ENCODE peak calls at places on chromosomes 3 and 15, in ten cellular contexts. One of them, this sample, is unnamed.

GRCh38 chr15:37819191-37819590 is 115.2 kb upstream of the TMCO5A start:
- DNase-seq in GM12865: no peak
- DNase-seq in foreskin keratinocyte: peak
- DNase-seq in WERI-Rb-1: no peak
- DNase-seq in pancreas: no peak
- DNase-seq in sigmoid colon: no peak
- DNase-seq in MCF 10A: no peak
- DNase-seq in progenitor cell of endocrine pancreas: no peak
- DNase-seq in left ventricle myocardium inferior: no peak
- DNase-seq in WTC11: no peak
- DNase-seq in this sample: no peak

GRCh38 chr3:48418140-48418539 is 11.7 kb downstream of the PLXNB1 start:
- DNase-seq in pancreas: no peak
- DNase-seq in GM12865: no peak
- DNase-seq in WTC11: no peak
- DNase-seq in WERI-Rb-1: no peak
- DNase-seq in progenitor cell of endocrine pancreas: no peak
- DNase-seq in MCF 10A: no peak
- DNase-seq in left ventricle myocardium inferior: no peak
- DNase-seq in foreskin keratinocyte: no peak
- DNase-seq in sigmoid colon: no peak
- DNase-seq in this sample: no peak

GRCh38 chr3:118688396-118688884 is 346.2 kb downstream of the IGSF11 start:
- DNase-seq in MCF 10A: peak
- DNase-seq in WERI-Rb-1: no peak
- DNase-seq in foreskin keratinocyte: peak
- DNase-seq in pancreas: no peak
- DNase-seq in GM12865: no peak
- DNase-seq in WTC11: no peak
- DNase-seq in progenitor cell of endocrine pancreas: no peak
- DNase-seq in left ventricle myocardium inferior: no peak
- DNase-seq in sigmoid colon: no peak
- DNase-seq in this sample: no peak

GRCh38 chr3:126537730-126538281 is 13.9 kb downstream of the CHST13 start:
- DNase-seq in foreskin keratinocyte: no peak
- DNase-seq in MCF 10A: no peak
- DNase-seq in GM12865: no peak
- DNase-seq in progenitor cell of endocrine pancreas: no peak
- DNase-seq in WTC11: peak
- DNase-seq in WERI-Rb-1: peak
- DNase-seq in left ventricle myocardium inferior: no peak
- DNase-seq in pancreas: no peak
- DNase-seq in sigmoid colon: peak
- DNase-seq in this sample: no peak

GRCh38 chr3:20462226-20462625 is 276.2 kb upstream of the SGO1 start:
- DNase-seq in WERI-Rb-1: no peak
- DNase-seq in left ventricle myocardium inferior: no peak
- DNase-seq in sigmoid colon: no peak
- DNase-seq in progenitor cell of endocrine pancreas: no peak
- DNase-seq in MCF 10A: no peak
- DNase-seq in GM12865: no peak
- DNase-seq in pancreas: no peak
- DNase-seq in foreskin keratinocyte: no peak
- DNase-seq in WTC11: no peak
- DNase-seq in this sample: no peak

GRCh38 chr15:41879321-41879845 is 14.5 kb downstream of the SPTBN5 start:
- DNase-seq in WERI-Rb-1: no peak
- DNase-seq in sigmoid colon: no peak
- DNase-seq in GM12865: no peak
- DNase-seq in foreskin keratinocyte: no peak
- DNase-seq in progenitor cell of endocrine pancreas: no peak
- DNase-seq in MCF 10A: no peak
- DNase-seq in pancreas: peak
- DNase-seq in WTC11: no peak
- DNase-seq in left ventricle myocardium inferior: no peak
- DNase-seq in this sample: no peak

GRCh38 chr15:63514533-63514943 is 10.1 kb downstream of the USP3 start:
- DNase-seq in WERI-Rb-1: no peak
- DNase-seq in MCF 10A: peak
- DNase-seq in progenitor cell of endocrine pancreas: no peak
- DNase-seq in pancreas: no peak
- DNase-seq in left ventricle myocardium inferior: no peak
- DNase-seq in foreskin keratinocyte: peak
- DNase-seq in WTC11: no peak
- DNase-seq in sigmoid colon: no peak
- DNase-seq in GM12865: no peak
- DNase-seq in this sample: no peak

GRCh38 chr15:70219256-70219919 is 121.7 kb upstream of the TLE3 start:
- DNase-seq in WERI-Rb-1: peak
- DNase-seq in WTC11: no peak
- DNase-seq in left ventricle myocardium inferior: no peak
- DNase-seq in GM12865: no peak
- DNase-seq in pancreas: no peak
- DNase-seq in sigmoid colon: no peak
- DNase-seq in MCF 10A: no peak
- DNase-seq in progenitor cell of endocrine pancreas: no peak
- DNase-seq in foreskin keratinocyte: no peak
- DNase-seq in this sample: no peak

GRCh38 chr15:49644364-49644794 is 23.5 kb downstream of the DTWD1 start:
- DNase-seq in WERI-Rb-1: no peak
- DNase-seq in sigmoid colon: no peak
- DNase-seq in MCF 10A: no peak
- DNase-seq in progenitor cell of endocrine pancreas: no peak
- DNase-seq in foreskin keratinocyte: no peak
- DNase-seq in pancreas: no peak
- DNase-seq in WTC11: no peak
- DNase-seq in GM12865: no peak
- DNase-seq in left ventricle myocardium inferior: no peak
- DNase-seq in this sample: no peak

GRCh38 chr3:113287818-113288648 is 76.7 kb downstream of the BOC start:
- DNase-seq in progenitor cell of endocrine pancreas: peak
- DNase-seq in foreskin keratinocyte: peak
- DNase-seq in WERI-Rb-1: peak
- DNase-seq in WTC11: peak
- DNase-seq in left ventricle myocardium inferior: no peak
- DNase-seq in GM12865: peak
- DNase-seq in MCF 10A: peak
- DNase-seq in sigmoid colon: peak
- DNase-seq in pancreas: no peak
- DNase-seq in this sample: no peak

GRCh38 chr15:92316586-92317295 is 76.9 kb upstream of the ST8SIA2 start:
- DNase-seq in left ventricle myocardium inferior: no peak
- DNase-seq in sigmoid colon: no peak
- DNase-seq in WTC11: no peak
- DNase-seq in foreskin keratinocyte: no peak
- DNase-seq in GM12865: no peak
- DNase-seq in progenitor cell of endocrine pancreas: no peak
- DNase-seq in MCF 10A: no peak
- DNase-seq in pancreas: no peak
- DNase-seq in WERI-Rb-1: peak
- DNase-seq in this sample: no peak

GRCh38 chr15:70783610-70784021 is 20.3 kb upstream of the UACA start:
- DNase-seq in sigmoid colon: no peak
- DNase-seq in foreskin keratinocyte: peak
- DNase-seq in pancreas: no peak
- DNase-seq in progenitor cell of endocrine pancreas: no peak
- DNase-seq in left ventricle myocardium inferior: no peak
- DNase-seq in MCF 10A: peak
- DNase-seq in WERI-Rb-1: peak
- DNase-seq in WTC11: no peak
- DNase-seq in GM12865: no peak
- DNase-seq in this sample: no peak

GRCh38 chr3:85605066-85605465 is 646.3 kb downstream of the CADM2 start:
- DNase-seq in MCF 10A: no peak
- DNase-seq in WTC11: no peak
- DNase-seq in WERI-Rb-1: no peak
- DNase-seq in pancreas: no peak
- DNase-seq in foreskin keratinocyte: no peak
- DNase-seq in sigmoid colon: no peak
- DNase-seq in progenitor cell of endocrine pancreas: no peak
- DNase-seq in left ventricle myocardium inferior: no peak
- DNase-seq in GM12865: no peak
- DNase-seq in this sample: no peak

GRCh38 chr3:13260259-13261103 is 159.6 kb downstream of the NUP210 start:
- DNase-seq in pancreas: no peak
- DNase-seq in WERI-Rb-1: no peak
- DNase-seq in foreskin keratinocyte: no peak
- DNase-seq in WTC11: no peak
- DNase-seq in sigmoid colon: no peak
- DNase-seq in progenitor cell of endocrine pancreas: no peak
- DNase-seq in left ventricle myocardium inferior: no peak
- DNase-seq in MCF 10A: no peak
- DNase-seq in GM12865: no peak
- DNase-seq in this sample: no peak
- TF ChIP-seq CTCF in pancreas: no peak
- TF ChIP-seq CTCF in WERI-Rb-1: peak
- TF ChIP-seq CTCF in foreskin keratinocyte: peak
- TF ChIP-seq CTCF in WTC11: no peak
- TF ChIP-seq CTCF in sigmoid colon: no peak
- TF ChIP-seq CTCF in progenitor cell of endocrine pancreas: no peak
- TF ChIP-seq CTCF in left ventricle myocardium inferior: no peak
- TF ChIP-seq CTCF in MCF 10A: peak
- TF ChIP-seq CTCF in GM12865: no peak
- TF ChIP-seq CTCF in this sample: no peak

GRCh38 chr3:148625991-148626390 is 71.7 kb upstream of the AGTR1 start:
- DNase-seq in pancreas: no peak
- DNase-seq in sigmoid colon: no peak
- DNase-seq in foreskin keratinocyte: no peak
- DNase-seq in WTC11: no peak
- DNase-seq in WERI-Rb-1: no peak
- DNase-seq in left ventricle myocardium inferior: no peak
- DNase-seq in progenitor cell of endocrine pancreas: no peak
- DNase-seq in GM12865: no peak
- DNase-seq in MCF 10A: no peak
- DNase-seq in this sample: no peak

GRCh38 chr3:148629006-148629405 is 68.7 kb upstream of the AGTR1 start:
- DNase-seq in pancreas: no peak
- DNase-seq in WERI-Rb-1: no peak
- DNase-seq in MCF 10A: no peak
- DNase-seq in sigmoid colon: no peak
- DNase-seq in left ventricle myocardium inferior: no peak
- DNase-seq in progenitor cell of endocrine pancreas: no peak
- DNase-seq in WTC11: no peak
- DNase-seq in foreskin keratinocyte: no peak
- DNase-seq in GM12865: no peak
- DNase-seq in this sample: no peak

GRCh38 chr3:148631124-148631903 is 66.4 kb upstream of the AGTR1 start:
- DNase-seq in WTC11: peak
- DNase-seq in left ventricle myocardium inferior: no peak
- DNase-seq in WERI-Rb-1: peak
- DNase-seq in sigmoid colon: no peak
- DNase-seq in foreskin keratinocyte: no peak
- DNase-seq in progenitor cell of endocrine pancreas: no peak
- DNase-seq in pancreas: no peak
- DNase-seq in MCF 10A: no peak
- DNase-seq in GM12865: no peak
- DNase-seq in this sample: no peak
- TF ChIP-seq CTCF in WTC11: peak
- TF ChIP-seq CTCF in left ventricle myocardium inferior: peak
- TF ChIP-seq CTCF in WERI-Rb-1: peak
- TF ChIP-seq CTCF in sigmoid colon: peak
- TF ChIP-seq CTCF in foreskin keratinocyte: no peak
- TF ChIP-seq CTCF in progenitor cell of endocrine pancreas: peak
- TF ChIP-seq CTCF in pancreas: no peak
- TF ChIP-seq CTCF in MCF 10A: no peak
- TF ChIP-seq CTCF in GM12865: no peak
- TF ChIP-seq CTCF in this sample: peak

DNA sequence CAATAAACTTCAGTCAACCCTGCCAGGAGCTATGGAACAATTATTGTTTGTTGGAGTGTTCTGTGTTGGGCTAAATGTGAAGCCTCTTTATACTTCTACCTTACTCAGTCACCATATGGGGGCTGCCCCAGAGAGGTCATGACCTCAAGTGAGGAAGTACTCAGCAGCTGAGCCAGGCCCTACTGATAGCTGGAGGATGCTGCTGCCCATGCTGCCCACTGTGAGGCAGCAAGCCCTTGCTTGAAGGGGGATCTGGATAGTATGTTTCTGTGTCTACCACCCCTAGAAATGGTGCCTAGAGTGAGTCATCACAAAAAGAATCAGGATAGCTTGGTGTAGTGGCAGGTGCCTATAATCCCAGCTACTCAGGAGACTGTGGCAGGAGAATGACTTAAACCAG is 4.5 kb upstream of the RPL24 start:
- DNase-seq in progenitor cell of endocrine pancreas: no peak
- DNase-seq in sigmoid colon: no peak
- DNase-seq in GM12865: peak
- DNase-seq in WTC11: no peak
- DNase-seq in WERI-Rb-1: no peak
- DNase-seq in foreskin keratinocyte: no peak
- DNase-seq in left ventricle myocardium inferior: no peak
- DNase-seq in pancreas: no peak
- DNase-seq in MCF 10A: no peak
- DNase-seq in this sample: no peak
- TF ChIP-seq CTCF in progenitor cell of endocrine pancreas: no peak
- TF ChIP-seq CTCF in sigmoid colon: no peak
- TF ChIP-seq CTCF in GM12865: no peak
- TF ChIP-seq CTCF in WTC11: no peak
- TF ChIP-seq CTCF in WERI-Rb-1: peak
- TF ChIP-seq CTCF in foreskin keratinocyte: no peak
- TF ChIP-seq CTCF in left ventricle myocardium inferior: no peak
- TF ChIP-seq CTCF in pancreas: no peak
- TF ChIP-seq CTCF in MCF 10A: no peak
- TF ChIP-seq CTCF in this sample: no peak

GRCh38 chr3:143002727-143003126 is 1.4 kb downstream of the U2SURP start:
- DNase-seq in left ventricle myocardium inferior: no peak
- DNase-seq in progenitor cell of endocrine pancreas: no peak
- DNase-seq in sigmoid colon: no peak
- DNase-seq in MCF 10A: no peak
- DNase-seq in foreskin keratinocyte: no peak
- DNase-seq in pancreas: no peak
- DNase-seq in WTC11: no peak
- DNase-seq in WERI-Rb-1: no peak
- DNase-seq in GM12865: no peak
- DNase-seq in this sample: no peak

GRCh38 chr3:143000525-143000924 is 845 bp upstream of the U2SURP start:
- DNase-seq in sigmoid colon: no peak
- DNase-seq in WERI-Rb-1: no peak
- DNase-seq in WTC11: no peak
- DNase-seq in progenitor cell of endocrine pancreas: no peak
- DNase-seq in left ventricle myocardium inferior: no peak
- DNase-seq in MCF 10A: peak
- DNase-seq in GM12865: no peak
- DNase-seq in pancreas: no peak
- DNase-seq in foreskin keratinocyte: peak
- DNase-seq in this sample: no peak

GRCh38 chr3:143002083-143002712 is 828 bp downstream of the U2SURP start:
- DNase-seq in MCF 10A: peak
- DNase-seq in foreskin keratinocyte: peak
- DNase-seq in sigmoid colon: no peak
- DNase-seq in left ventricle myocardium inferior: no peak
- DNase-seq in WERI-Rb-1: no peak
- DNase-seq in pancreas: no peak
- DNase-seq in GM12865: peak
- DNase-seq in WTC11: no peak
- DNase-seq in progenitor cell of endocrine pancreas: no peak
- DNase-seq in this sample: no peak

GRCh38 chr3:143001034-143001368 is 369 bp upstream of the U2SURP start:
- DNase-seq in GM12865: peak
- DNase-seq in progenitor cell of endocrine pancreas: no peak
- DNase-seq in sigmoid colon: no peak
- DNase-seq in MCF 10A: no peak
- DNase-seq in WTC11: no peak
- DNase-seq in WERI-Rb-1: no peak
- DNase-seq in pancreas: peak
- DNase-seq in foreskin keratinocyte: no peak
- DNase-seq in left ventricle myocardium inferior: peak
- DNase-seq in this sample: no peak

GRCh38 chr3:143001369-143002082 is at the start of gene U2SURP:
- DNase-seq in GM12865: peak
- DNase-seq in foreskin keratinocyte: peak
- DNase-seq in WERI-Rb-1: peak
- DNase-seq in progenitor cell of endocrine pancreas: peak
- DNase-seq in pancreas: peak
- DNase-seq in WTC11: peak
- DNase-seq in left ventricle myocardium inferior: peak
- DNase-seq in sigmoid colon: peak
- DNase-seq in MCF 10A: peak
- DNase-seq in this sample: peak
- TF ChIP-seq CTCF in GM12865: peak
- TF ChIP-seq CTCF in foreskin keratinocyte: peak
- TF ChIP-seq CTCF in WERI-Rb-1: no peak
- TF ChIP-seq CTCF in progenitor cell of endocrine pancreas: no peak
- TF ChIP-seq CTCF in pancreas: no peak
- TF ChIP-seq CTCF in WTC11: no peak
- TF ChIP-seq CTCF in left ventricle myocardium inferior: peak
- TF ChIP-seq CTCF in sigmoid colon: no peak
- TF ChIP-seq CTCF in MCF 10A: no peak
- TF ChIP-seq CTCF in this sample: no peak